ENCODE peak calls at places on chromosomes 16 and 17, in eight cellular contexts. S is CD4-positive, alpha-beta T cell; U is body of pancreas; D is sciatic nerve; K is stimulated activated CD4-positive, alpha-beta T cell treated with anti-CD3 and anti-CD28 coated beads, Interleukin-2, amount 100 ng/mL, for 48 hours; F is Jurkat, Clone E6-1; O is iPS-NIHi11; P is GM13977. L is an unnamed sample.

GRCh38 chr16:12729448-12729847 is 74.2 kb downstream of the CPPED1 start:
- DNase-seq in U (no peak), O (no peak), S (no peak), P (no peak), K (no peak), D (no peak), F (no peak), L (no peak)

GRCh38 chr17:65099941-65100315 is 37.2 kb upstream of the RGS9 start:
- DNase-seq in O (peak), U (peak), D (peak), S (peak), P (peak), F (no peak), K (peak), L (peak)

GRCh38 chr17:50212121-50212843 is 10.9 kb upstream of the COL1A1 start:
- DNase-seq in S (no peak), P (no peak), F (no peak), U (no peak), O (no peak), K (no peak), D (no peak), L (no peak)

GRCh38 chr17:63675607-63676539 is 24.1 kb downstream of the LIMD2 start:
- DNase-seq in O (no peak), F (no peak), S (no peak), U (peak), D (peak), P (no peak), K (no peak), L (no peak)

GRCh38 chr16:89923640-89924297 is 627 bp downstream of the TUBB3 start:
- DNase-seq in S (no peak), D (no peak), U (no peak), F (no peak), K (no peak), O (no peak), P (no peak), L (no peak)

GRCh38 chr16:1526608-1527555 is 6.6 kb upstream of the TMEM204 start:
- DNase-seq in D (no peak), P (no peak), U (no peak), S (peak), F (peak), K (no peak), O (no peak), L (no peak)

GRCh38 chr16:11497329-11497805 is 89.4 kb downstream of the LITAF start:
- DNase-seq in P (peak), O (peak), D (peak), F (no peak), S (no peak), K (no peak), U (peak), L (no peak)

GRCh38 chr17:73625975-73626706 is 18.1 kb downstream of the SDK2 start:
- DNase-seq in O (no peak), P (no peak), U (no peak), D (no peak), F (no peak), S (no peak), K (no peak), L (no peak)

GRCh38 chr16:28883221-28883996 is 5.1 kb downstream of the ATP2A1 start:
- DNase-seq in D (no peak), F (no peak), O (no peak), K (no peak), U (no peak), S (no peak), P (no peak), L (no peak)

GRCh38 chr16:65538945-65539344 is 417.1 kb upstream of the CDH11 start:
- DNase-seq in F (no peak), U (no peak), O (no peak), S (no peak), D (no peak), K (no peak), P (no peak), L (no peak)

GRCh38 chr17:78332530-78332929 is 27.3 kb downstream of the SOCS3 start:
- DNase-seq in S (no peak), U (no peak), F (no peak), O (no peak), K (no peak), P (no peak), D (no peak), L (no peak)

GRCh38 chr16:1698680-1699079 is 7.3 kb upstream of the MAPK8IP3 start:
- DNase-seq in F (no peak), D (no peak), U (no peak), O (no peak), K (no peak), S (no peak), P (no peak), L (no peak)

GRCh38 chr17:32688221-32688620 is 188.7 kb downstream of the MYO1D start:
- DNase-seq in P (no peak), S (no peak), F (no peak), U (no peak), O (no peak), D (no peak), K (no peak), L (no peak)

GRCh38 chr16:49510676-49511305 is 137.2 kb downstream of the C16orf78 start:
- DNase-seq in K (no peak), D (no peak), F (no peak), U (no peak), S (no peak), O (no peak), P (no peak), L (no peak)

GRCh38 chr17:19407601-19408380 is 3.2 kb upstream of the RNF112 start:
- DNase-seq in O (no peak), S (no peak), D (no peak), F (no peak), U (no peak), K (no peak), P (no peak), L (no peak)

GRCh38 chr16:81553814-81554675 is 109.4 kb downstream of the CMIP start:
- DNase-seq in P (no peak), K (no peak), O (no peak), F (peak), U (peak), D (no peak), S (no peak), L (no peak)

GRCh38 chr16:48049832-48050231 is 106.0 kb downstream of the ABCC12 start:
- DNase-seq in U (no peak), F (no peak), D (no peak), O (no peak), S (no peak), P (no peak), K (no peak), L (no peak)

GRCh38 chr16:28486266-28486665 is 5.6 kb downstream of the CLN3 start:
- DNase-seq in K (no peak), S (no peak), U (no peak), D (no peak), O (no peak), P (no peak), F (no peak), L (no peak)

GRCh38 chr17:65324574-65324973 is 187.4 kb downstream of the RGS9 start:
- DNase-seq in F (no peak), K (no peak), U (no peak), O (no peak), P (no peak), S (no peak), D (no peak), L (no peak)

GRCh38 chr16:27326738-27327585 is 13.2 kb downstream of the IL4R start:
- DNase-seq in K (no peak), O (peak), P (no peak), U (peak), F (peak), S (peak), D (peak), L (peak)

GRCh38 chr16:70152578-70153302 is 20.8 kb upstream of the CLEC18C start:
- DNase-seq in P (no peak), O (peak), F (no peak), U (no peak), D (peak), K (no peak), S (no peak), L (peak)

GRCh38 chr17:39064814-39065213 is 86.6 kb downstream of the PLXDC1 start:
- DNase-seq in K (no peak), P (no peak), U (no peak), S (no peak), O (no peak), F (no peak), D (no peak), L (no peak)

GRCh38 chr17:31533546-31534155 is 142.2 kb downstream of the RAB11FIP4 start:
- DNase-seq in S (no peak), K (no peak), F (peak), U (no peak), P (peak), D (peak), O (peak), L (no peak)

GRCh38 chr16:31868701-31869167 is 4.9 kb upstream of the ZNF267 start:
- DNase-seq in O (peak), P (peak), K (peak), S (peak), D (peak), U (peak), F (peak), L (peak)